ENCODE peak calls at places on chromosomes 4 and X, in seven cellular contexts. U is OCI-LY7, B is GM23338, F is GM23248, S is Karpas-422, I is PC-3, Q is HCT116. Y is an unnamed sample. For H3K4me1 and H3K9me2, the result is how much of the 10 kb centered on the place peaks cover.

GRCh38 chrX:43693602-43694406 is 37.7 kb downstream of the MAOA start:
- DNase-seq in U (no peak), B (no peak), F (no peak), S (no peak), I (peak), Q (no peak), Y (peak)

GRCh38 chr4:176209535-176209934 is 14.2 kb upstream of the SPATA4 start:
- DNase-seq in U (no peak), B (no peak), F (no peak), S (no peak), I (no peak), Q (no peak), Y (no peak)

GRCh38 chr4:2359591-2360390 is 58.7 kb downstream of the ZFYVE28 start:
- DNase-seq in U (no peak), B (no peak), F (no peak), S (no peak), I (no peak), Q (no peak), Y (no peak)

GRCh38 chr4:138910201-138910913 is 105.2 kb upstream of the NOCT start:
- DNase-seq in U (no peak), B (no peak), F (peak), S (no peak), I (peak), Q (no peak), Y (no peak)

GRCh38 chrX:113828470-113828869 is 755.4 kb upstream of the HTR2C start:
- DNase-seq in U (no peak), B (peak), F (no peak), S (no peak), I (no peak), Q (no peak), Y (no peak)

GRCh38 chrX:116284383-116284782 is 113.8 kb downstream of the AGTR2 start:
- DNase-seq in U (no peak), B (no peak), F (no peak), S (no peak), I (peak), Q (no peak), Y (no peak)

GRCh38 chrX:20063716-20064351 is 52.9 kb downstream of the MAP7D2 start:
- DNase-seq in U (peak), B (peak), F (peak), S (peak), I (no peak), Q (no peak), Y (no peak)

GRCh38 chr4:73347497-73347896 is 56.6 kb upstream of the ALB start:
- DNase-seq in U (no peak), B (no peak), F (no peak), S (no peak), I (no peak), Q (no peak), Y (no peak)

GRCh38 chr4:100754741-100755140 is 236.9 kb upstream of the EMCN start:
- DNase-seq in U (no peak), B (no peak), F (no peak), S (no peak), I (no peak), Q (no peak), Y (no peak)

DNA sequence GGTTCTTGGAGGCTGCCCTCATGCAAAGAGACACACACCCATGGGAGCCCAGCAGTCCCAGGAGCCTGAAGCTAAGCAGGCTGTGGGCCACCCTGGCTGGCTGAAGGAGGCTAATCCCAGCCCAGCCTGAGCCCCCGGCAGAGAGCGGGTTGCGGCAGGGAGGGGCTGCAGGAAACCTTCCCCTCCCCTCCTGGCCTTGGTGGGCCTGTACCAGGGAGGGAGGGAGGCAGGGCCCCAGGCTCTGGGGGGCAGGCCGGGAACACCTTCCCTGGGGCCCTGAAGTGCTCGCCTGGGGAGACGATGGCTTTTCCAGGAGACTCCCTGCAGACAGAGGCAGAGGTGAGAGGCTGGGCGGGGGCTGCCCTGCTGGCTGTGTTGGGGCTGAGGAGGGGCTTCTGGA is 3.7 kb downstream of the BGN start:
- DNase-seq in U (no peak), B (no peak), F (no peak), S (no peak), I (no peak), Q (no peak), Y (no peak)
- H3K4me1 ChIP-seq in U (under half), B (under half), F (under half), S (under half), I (under half), Q (under half), Y (under half)

DNA sequence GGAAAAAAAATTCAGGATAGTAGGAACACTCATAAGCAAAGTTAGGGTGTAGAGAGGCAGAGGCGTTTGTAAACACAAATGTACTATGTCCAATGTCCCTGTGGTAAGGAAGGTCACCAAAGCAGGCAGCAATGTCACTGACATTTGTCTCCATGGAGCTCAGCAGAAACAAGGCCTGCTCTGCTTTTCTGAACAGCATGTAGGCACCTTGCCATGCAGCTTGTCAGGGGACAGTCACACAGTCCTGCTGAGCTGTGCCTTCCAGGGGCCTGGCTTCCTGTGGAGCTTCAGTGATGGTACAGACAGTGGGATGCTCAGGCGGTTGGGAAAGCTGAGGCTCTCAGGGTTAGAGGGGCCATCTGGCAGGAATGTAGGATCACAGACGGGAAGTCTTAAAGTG is 74.5 kb upstream of the HS3ST1 start:
- DNase-seq in U (no peak), B (no peak), F (no peak), S (no peak), I (no peak), Q (no peak), Y (no peak)
- H3K9me2 ChIP-seq in U (under half), B (under half), F (under half), S (under half), I (under half), Q (under half), Y (under half)

DNA sequence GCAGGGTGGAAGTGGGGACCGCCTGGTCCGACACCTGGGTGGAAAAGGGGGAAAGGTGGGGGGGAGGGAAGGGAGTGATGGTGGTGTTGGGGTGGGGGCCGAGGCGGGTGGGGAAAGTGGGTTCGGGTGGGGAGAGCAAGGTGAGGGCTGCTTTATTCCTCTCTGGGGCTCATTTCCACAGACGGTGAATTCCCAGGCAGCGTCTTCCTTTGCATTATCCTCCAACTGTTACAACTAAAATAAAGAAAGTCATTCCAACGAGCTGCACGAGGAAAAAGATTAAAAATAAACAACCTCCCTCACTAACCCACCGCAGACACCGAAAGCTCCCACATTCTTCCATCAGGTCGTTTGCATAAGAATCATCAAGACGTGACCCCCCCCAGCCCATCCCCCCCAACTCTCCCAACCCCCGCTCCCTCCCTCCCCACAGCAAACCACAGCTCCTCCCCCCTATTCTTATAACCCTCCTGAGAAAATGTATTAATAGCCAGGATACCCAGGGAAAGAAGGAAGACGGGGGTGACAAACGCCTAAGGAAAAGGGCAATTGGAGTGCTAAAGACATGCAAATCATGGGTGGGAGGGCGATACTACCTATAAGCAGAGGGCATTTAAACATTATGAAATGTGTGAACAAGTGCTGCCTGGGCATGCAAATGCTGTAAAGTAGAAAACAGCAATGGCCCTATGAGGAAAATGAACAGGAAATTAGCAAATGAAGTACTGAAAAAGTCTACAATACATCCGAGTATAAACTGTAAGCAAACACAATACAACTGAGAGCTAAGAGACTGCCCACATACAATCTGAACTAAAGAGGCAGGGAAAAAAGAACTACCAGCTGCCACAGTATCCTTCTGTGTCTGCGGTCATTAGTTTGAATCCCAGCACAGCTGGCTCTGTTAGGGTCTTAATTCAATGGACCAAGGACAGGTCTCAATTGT is 2.6 kb downstream of the CXXC4 start:
- DNase-seq in U (no peak), B (peak), F (peak), S (no peak), I (no peak), Q (no peak), Y (peak)
- H3K4me1 ChIP-seq in U (under half), B (under half), F (under half), S (under half), I (under half), Q (under half), Y (under half)

DNA sequence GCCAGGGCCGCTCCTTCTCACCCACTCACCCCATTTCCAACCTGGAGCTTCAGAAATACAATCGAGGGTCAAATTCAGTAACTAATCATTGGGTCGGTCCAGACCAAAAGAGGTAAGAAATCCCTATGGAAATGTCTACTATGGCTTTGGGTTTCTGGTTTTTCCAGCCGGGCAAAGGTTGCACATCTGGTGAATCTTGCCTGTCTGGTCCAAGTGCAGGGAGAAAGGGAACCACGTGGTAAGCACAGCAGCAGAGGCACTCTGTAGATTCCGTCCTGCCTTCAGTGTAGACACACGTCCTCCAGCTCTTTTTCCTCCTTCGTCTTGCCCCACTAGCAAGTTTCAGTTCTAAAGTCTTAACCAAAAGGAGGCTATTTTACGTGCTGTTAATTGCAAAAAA is 218.0 kb upstream of the JADE1 start:
- DNase-seq in U (no peak), B (no peak), F (no peak), S (no peak), I (no peak), Q (no peak), Y (no peak)
- H3K9me2 ChIP-seq in U (under half), B (under half), F (under half), S (under half), I (under half), Q (under half), Y (under half)

GRCh38 chr4:128359422-128359821 is 71.8 kb upstream of the PGRMC2 start:
- DNase-seq in U (no peak), B (no peak), F (no peak), S (no peak), I (no peak), Q (no peak), Y (no peak)
- H3K4me1 ChIP-seq in U (under half), B (under half), F (half or more), S (under half), I (under half), Q (under half), Y (under half)

DNA sequence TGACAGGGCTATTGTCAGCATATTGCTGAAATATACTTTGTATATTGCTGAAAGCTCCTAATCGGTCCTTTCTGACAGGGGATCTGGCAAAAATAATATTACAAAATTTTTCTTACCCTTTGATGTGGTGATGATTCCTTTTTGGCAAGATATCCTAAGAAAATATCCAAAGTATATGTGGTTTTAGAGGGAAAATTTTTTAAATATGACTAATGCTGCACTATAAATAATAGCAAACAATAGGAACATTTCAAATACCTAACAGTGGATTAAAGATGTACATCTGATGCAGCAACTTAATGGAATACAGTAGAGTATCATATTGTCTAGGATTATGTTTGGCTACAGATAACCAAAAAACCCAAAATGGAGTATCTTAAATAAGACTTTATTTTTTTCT is 49.6 kb downstream of the RRAGB start:
- DNase-seq in U (no peak), B (no peak), F (peak), S (no peak), I (peak), Q (no peak), Y (no peak)
- H3K9me2 ChIP-seq in U (under half), B (under half), F (under half), S (under half), I (under half), Q (under half), Y (under half)

GRCh38 chr4:95949808-95950207 is 109.9 kb downstream of the PDHA2 start:
- DNase-seq in U (no peak), B (no peak), F (no peak), S (no peak), I (no peak), Q (no peak), Y (no peak)
- H3K4me1 ChIP-seq in U (under half), B (under half), F (under half), S (under half), I (under half), Q (under half), Y (under half)

GRCh38 chr4:140856692-140857091 is 100.5 kb upstream of the TBC1D9 start:
- DNase-seq in U (no peak), B (peak), F (peak), S (no peak), I (peak), Q (peak), Y (peak)

GRCh38 chr4:140858897-140859296 is 102.7 kb upstream of the TBC1D9 start:
- DNase-seq in U (no peak), B (no peak), F (no peak), S (no peak), I (no peak), Q (no peak), Y (no peak)

GRCh38 chr4:140861359-140862181 is 105.4 kb upstream of the TBC1D9 start:
- DNase-seq in U (peak), B (peak), F (peak), S (peak), I (peak), Q (peak), Y (peak)

GRCh38 chr4:140862182-140862442 is 105.9 kb upstream of the TBC1D9 start:
- DNase-seq in U (no peak), B (no peak), F (no peak), S (no peak), I (no peak), Q (no peak), Y (no peak)

GRCh38 chr4:140857111-140857510 is 100.9 kb upstream of the TBC1D9 start:
- DNase-seq in U (no peak), B (no peak), F (peak), S (no peak), I (no peak), Q (peak), Y (no peak)
- H3K9me2 ChIP-seq in U (under half), B (under half), F (under half), S (under half), I (under half), Q (under half), Y (under half)

DNA sequence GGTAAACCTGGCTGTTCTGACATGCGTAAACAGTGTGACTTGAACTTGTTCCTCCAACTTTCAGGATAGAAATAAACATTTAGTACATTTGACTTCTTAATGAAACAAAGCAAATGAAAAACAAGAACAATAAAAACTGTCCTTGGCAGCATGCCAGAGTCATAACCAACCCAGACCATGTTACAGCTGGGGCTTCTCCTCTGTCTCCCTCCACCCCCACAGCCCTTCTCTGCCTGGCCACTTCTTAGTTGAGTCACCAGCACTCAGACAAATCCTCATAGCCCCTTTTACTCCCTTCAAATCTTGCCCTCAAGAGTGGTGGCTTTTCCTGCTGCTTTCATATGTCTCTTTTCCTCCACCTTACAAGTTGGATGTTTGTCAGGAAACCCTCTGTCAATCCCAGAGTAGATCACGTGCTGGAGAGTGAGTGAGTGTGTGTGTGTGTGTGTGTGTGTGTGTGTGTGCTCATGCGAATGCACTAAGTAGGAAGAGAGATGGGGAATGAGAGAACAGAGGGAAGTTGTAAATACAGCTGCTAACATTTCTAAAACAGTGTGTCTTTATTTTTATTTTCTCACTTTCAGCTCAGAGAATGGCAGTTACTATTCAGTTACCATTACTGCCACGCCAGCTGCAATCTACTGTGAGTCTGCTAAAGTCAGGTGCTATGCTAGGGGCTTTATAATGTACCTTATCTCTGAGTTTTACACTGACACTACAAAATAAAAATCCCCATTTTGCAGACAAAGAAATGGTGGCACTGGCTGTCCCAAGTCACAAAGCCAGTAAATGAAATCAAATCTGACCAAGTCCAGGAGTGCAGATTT is 15.0 kb downstream of the SCARB2 start:
- DNase-seq in U (peak), B (peak), F (peak), S (no peak), I (peak), Q (no peak), Y (peak)
- H3K4me1 ChIP-seq in U (under half), B (under half), F (half or more), S (under half), I (under half), Q (under half), Y (half or more)

GRCh38 chrX:37787353-37787869 is 7.6 kb downstream of the CYBB start:
- DNase-seq in U (peak), B (no peak), F (no peak), S (peak), I (no peak), Q (no peak), Y (no peak)
- H3K9me2 ChIP-seq in U (under half), B (under half), F (under half), S (under half), I (under half), Q (under half), Y (under half)